ENCODE peak calls at places on chromosomes 5 and 9, in eight cellular contexts. One of them, this sample, is unnamed.
A peak's percentile ranks its signal among the peaks of the same experiment; 100 is the strongest.

GRCh38 chr5:19519448-19519847 is 468.6 kb downstream of the CDH18 start:
- DNase-seq in iris pigment epithelial cell: no peak
- DNase-seq in T follicular helper cell: no peak
- DNase-seq in EL: peak; percentile 16
- DNase-seq in NCI-H446: no peak
- DNase-seq in GOT3: no peak
- DNase-seq in renal cortical epithelial cell: peak; percentile 25
- DNase-seq in substantia nigra: no peak
- DNase-seq in this sample: no peak

GRCh38 chr9:33172735-33173238 is 5.7 kb upstream of the B4GALT1 start:
- DNase-seq in GOT3: no peak
- DNase-seq in T follicular helper cell: no peak
- DNase-seq in EL: no peak
- DNase-seq in NCI-H446: no peak
- DNase-seq in renal cortical epithelial cell: peak; percentile 86
- DNase-seq in substantia nigra: no peak
- DNase-seq in iris pigment epithelial cell: no peak
- DNase-seq in this sample: no peak

GRCh38 chr5:140607031-140607430 is 25.9 kb downstream of the CD14 start:
- DNase-seq in NCI-H446: no peak
- DNase-seq in substantia nigra: no peak
- DNase-seq in T follicular helper cell: no peak
- DNase-seq in renal cortical epithelial cell: peak; percentile 31
- DNase-seq in iris pigment epithelial cell: no peak
- DNase-seq in GOT3: no peak
- DNase-seq in EL: no peak
- DNase-seq in this sample: no peak

GRCh38 chr9:6086006-6086655 is 70.7 kb upstream of the RANBP6 start:
- DNase-seq in T follicular helper cell: no peak
- DNase-seq in substantia nigra: no peak
- DNase-seq in EL: no peak
- DNase-seq in GOT3: no peak
- DNase-seq in NCI-H446: peak; percentile 9
- DNase-seq in renal cortical epithelial cell: peak; percentile 80
- DNase-seq in iris pigment epithelial cell: no peak
- DNase-seq in this sample: peak; percentile 14

GRCh38 chr5:38749861-38750260 is 96.0 kb upstream of the OSMR start:
- DNase-seq in substantia nigra: no peak
- DNase-seq in renal cortical epithelial cell: no peak
- DNase-seq in EL: no peak
- DNase-seq in NCI-H446: no peak
- DNase-seq in GOT3: no peak
- DNase-seq in iris pigment epithelial cell: no peak
- DNase-seq in T follicular helper cell: no peak
- DNase-seq in this sample: no peak

GRCh38 chr9:27715651-27716050 is 142.4 kb upstream of the C9orf72 start:
- DNase-seq in GOT3: no peak
- DNase-seq in renal cortical epithelial cell: no peak
- DNase-seq in T follicular helper cell: no peak
- DNase-seq in EL: no peak
- DNase-seq in NCI-H446: no peak
- DNase-seq in substantia nigra: no peak
- DNase-seq in iris pigment epithelial cell: no peak
- DNase-seq in this sample: no peak

GRCh38 chr9:96061293-96061987 is 185.9 kb downstream of the ERCC6L2 start:
- DNase-seq in T follicular helper cell: peak; percentile 30
- DNase-seq in renal cortical epithelial cell: peak; percentile 17
- DNase-seq in NCI-H446: no peak
- DNase-seq in substantia nigra: no peak
- DNase-seq in EL: peak; percentile 57
- DNase-seq in iris pigment epithelial cell: peak; percentile 49
- DNase-seq in GOT3: no peak
- DNase-seq in this sample: peak; percentile 41

GRCh38 chr9:110152704-110153374 is 55.1 kb downstream of the C9orf152 start:
- DNase-seq in EL: peak; percentile 72
- DNase-seq in NCI-H446: peak; percentile 5
- DNase-seq in T follicular helper cell: no peak
- DNase-seq in renal cortical epithelial cell: peak; percentile 62
- DNase-seq in substantia nigra: no peak
- DNase-seq in iris pigment epithelial cell: peak; percentile 57
- DNase-seq in GOT3: no peak
- DNase-seq in this sample: peak; percentile 62

GRCh38 chr5:41193462-41194166 is 19.7 kb downstream of the C6 start:
- DNase-seq in EL: peak; percentile 11
- DNase-seq in NCI-H446: peak; percentile 99
- DNase-seq in T follicular helper cell: no peak
- DNase-seq in renal cortical epithelial cell: peak; percentile 71
- DNase-seq in substantia nigra: no peak
- DNase-seq in GOT3: no peak
- DNase-seq in iris pigment epithelial cell: peak; percentile 65
- DNase-seq in this sample: peak; percentile 96

GRCh38 chr5:141507387-141508091 is 18.7 kb downstream of the PCDHGC5 start:
- DNase-seq in NCI-H446: no peak
- DNase-seq in T follicular helper cell: no peak
- DNase-seq in substantia nigra: no peak
- DNase-seq in iris pigment epithelial cell: peak; percentile 90
- DNase-seq in renal cortical epithelial cell: no peak
- DNase-seq in GOT3: no peak
- DNase-seq in EL: peak; percentile 81
- DNase-seq in this sample: peak; percentile 89

GRCh38 chr9:136273244-136273865 is 27.7 kb upstream of the QSOX2 start:
- DNase-seq in T follicular helper cell: no peak
- DNase-seq in substantia nigra: no peak
- DNase-seq in EL: peak; percentile 26
- DNase-seq in GOT3: no peak
- DNase-seq in iris pigment epithelial cell: no peak
- DNase-seq in NCI-H446: no peak
- DNase-seq in renal cortical epithelial cell: no peak
- DNase-seq in this sample: no peak

GRCh38 chr9:94586814-94587213 is 6.8 kb downstream of the FBP2 start:
- DNase-seq in substantia nigra: no peak
- DNase-seq in renal cortical epithelial cell: peak; percentile 40
- DNase-seq in GOT3: no peak
- DNase-seq in EL: peak; percentile 12
- DNase-seq in NCI-H446: no peak
- DNase-seq in T follicular helper cell: no peak
- DNase-seq in iris pigment epithelial cell: peak; percentile 64
- DNase-seq in this sample: peak; percentile 15

GRCh38 chr5:166505546-166505945 is 1785.9 kb upstream of the WWC1 start:
- DNase-seq in T follicular helper cell: no peak
- DNase-seq in EL: no peak
- DNase-seq in GOT3: no peak
- DNase-seq in substantia nigra: no peak
- DNase-seq in NCI-H446: no peak
- DNase-seq in renal cortical epithelial cell: peak; percentile 18
- DNase-seq in iris pigment epithelial cell: no peak
- DNase-seq in this sample: peak; percentile 12

GRCh38 chr5:23139338-23140171 is 286.4 kb upstream of the CDH12 start:
- DNase-seq in substantia nigra: no peak
- DNase-seq in T follicular helper cell: no peak
- DNase-seq in EL: no peak
- DNase-seq in renal cortical epithelial cell: peak; percentile 4
- DNase-seq in iris pigment epithelial cell: peak; percentile 35
- DNase-seq in NCI-H446: peak; percentile 30
- DNase-seq in GOT3: no peak
- DNase-seq in this sample: peak; percentile 5

GRCh38 chr5:80181618-80182211 is 74.1 kb downstream of the SERINC5 start:
- DNase-seq in renal cortical epithelial cell: peak; percentile 98
- DNase-seq in iris pigment epithelial cell: peak; percentile 24
- DNase-seq in substantia nigra: no peak
- DNase-seq in NCI-H446: no peak
- DNase-seq in GOT3: no peak
- DNase-seq in EL: no peak
- DNase-seq in T follicular helper cell: peak; percentile 51
- DNase-seq in this sample: no peak

GRCh38 chr5:170070556-170071412 is 34.9 kb upstream of the FOXI1 start:
- DNase-seq in NCI-H446: no peak
- DNase-seq in substantia nigra: peak; percentile 6
- DNase-seq in T follicular helper cell: no peak
- DNase-seq in GOT3: no peak
- DNase-seq in iris pigment epithelial cell: peak; percentile 47
- DNase-seq in EL: peak; percentile 41
- DNase-seq in renal cortical epithelial cell: peak; percentile 30
- DNase-seq in this sample: peak; percentile 42

GRCh38 chr5:136033848-136034247 is 5.1 kb downstream of the TGFBI start:
- DNase-seq in NCI-H446: no peak
- DNase-seq in EL: no peak
- DNase-seq in GOT3: no peak
- DNase-seq in iris pigment epithelial cell: no peak
- DNase-seq in renal cortical epithelial cell: no peak
- DNase-seq in T follicular helper cell: no peak
- DNase-seq in substantia nigra: no peak
- DNase-seq in this sample: no peak

GRCh38 chr5:59807806-59808205 is 85.7 kb downstream of the PDE4D start:
- DNase-seq in EL: no peak
- DNase-seq in NCI-H446: no peak
- DNase-seq in renal cortical epithelial cell: no peak
- DNase-seq in iris pigment epithelial cell: no peak
- DNase-seq in substantia nigra: no peak
- DNase-seq in GOT3: no peak
- DNase-seq in T follicular helper cell: no peak
- DNase-seq in this sample: no peak

GRCh38 chr9:97704851-97705250 is 7.7 kb upstream of the XPA start:
- DNase-seq in T follicular helper cell: no peak
- DNase-seq in GOT3: no peak
- DNase-seq in iris pigment epithelial cell: peak; percentile 21
- DNase-seq in NCI-H446: no peak
- DNase-seq in EL: no peak
- DNase-seq in substantia nigra: no peak
- DNase-seq in renal cortical epithelial cell: no peak
- DNase-seq in this sample: no peak

GRCh38 chr9:121226186-121226585 is 24.5 kb upstream of the RAB14 start:
- DNase-seq in renal cortical epithelial cell: no peak
- DNase-seq in T follicular helper cell: no peak
- DNase-seq in substantia nigra: no peak
- DNase-seq in GOT3: no peak
- DNase-seq in iris pigment epithelial cell: peak; percentile 34
- DNase-seq in EL: peak; percentile 56
- DNase-seq in NCI-H446: no peak
- DNase-seq in this sample: no peak

GRCh38 chr9:127424669-127424986 is 446 bp downstream of the ZNF79 start:
- DNase-seq in EL: peak; percentile 17
- DNase-seq in iris pigment epithelial cell: peak; percentile 24
- DNase-seq in NCI-H446: no peak
- DNase-seq in GOT3: no peak
- DNase-seq in renal cortical epithelial cell: no peak
- DNase-seq in T follicular helper cell: peak; percentile 14
- DNase-seq in substantia nigra: no peak
- DNase-seq in this sample: no peak

GRCh38 chr5:68134669-68135313 is 80.8 kb upstream of the PIK3R1 start:
- DNase-seq in EL: no peak
- DNase-seq in GOT3: no peak
- DNase-seq in iris pigment epithelial cell: no peak
- DNase-seq in renal cortical epithelial cell: no peak
- DNase-seq in NCI-H446: no peak
- DNase-seq in substantia nigra: no peak
- DNase-seq in T follicular helper cell: no peak
- DNase-seq in this sample: no peak

GRCh38 chr5:151080620-151081425 is at the start of gene TNIP1:
- DNase-seq in EL: peak; percentile 93
- DNase-seq in T follicular helper cell: peak; percentile 87
- DNase-seq in iris pigment epithelial cell: peak; percentile 91
- DNase-seq in GOT3: peak; percentile 78
- DNase-seq in renal cortical epithelial cell: peak; percentile 59
- DNase-seq in substantia nigra: peak; percentile 76
- DNase-seq in NCI-H446: peak; percentile 39
- DNase-seq in this sample: peak; percentile 91

GRCh38 chr9:133275105-133276000 is at the start of gene ABO:
- DNase-seq in substantia nigra: no peak
- DNase-seq in GOT3: no peak
- DNase-seq in T follicular helper cell: no peak
- DNase-seq in EL: no peak
- DNase-seq in NCI-H446: no peak
- DNase-seq in iris pigment epithelial cell: no peak
- DNase-seq in renal cortical epithelial cell: no peak
- DNase-seq in this sample: no peak

GRCh38 chr9:694499-695154 is 146.9 kb upstream of the DMRT1 start:
- DNase-seq in NCI-H446: no peak
- DNase-seq in iris pigment epithelial cell: peak; percentile 93
- DNase-seq in GOT3: no peak
- DNase-seq in EL: peak; percentile 93
- DNase-seq in renal cortical epithelial cell: peak; percentile 91
- DNase-seq in T follicular helper cell: no peak
- DNase-seq in substantia nigra: peak; percentile 15
- DNase-seq in this sample: peak; percentile 84

GRCh38 chr9:72533322-72533721 is 11.9 kb downstream of the TMC1 start:
- DNase-seq in renal cortical epithelial cell: peak; percentile 87
- DNase-seq in T follicular helper cell: no peak
- DNase-seq in GOT3: no peak
- DNase-seq in iris pigment epithelial cell: no peak
- DNase-seq in substantia nigra: no peak
- DNase-seq in NCI-H446: no peak
- DNase-seq in EL: no peak
- DNase-seq in this sample: peak; percentile 59

GRCh38 chr5:125503958-125504357 is 757.5 kb upstream of the ZNF608 start:
- DNase-seq in T follicular helper cell: no peak
- DNase-seq in substantia nigra: no peak
- DNase-seq in EL: no peak
- DNase-seq in NCI-H446: no peak
- DNase-seq in GOT3: no peak
- DNase-seq in renal cortical epithelial cell: no peak
- DNase-seq in iris pigment epithelial cell: no peak
- DNase-seq in this sample: no peak

GRCh38 chr9:71929223-71929622 is 17.8 kb downstream of the C9orf85 start:
- DNase-seq in EL: peak; percentile 82
- DNase-seq in NCI-H446: no peak
- DNase-seq in renal cortical epithelial cell: peak; percentile 29
- DNase-seq in GOT3: no peak
- DNase-seq in substantia nigra: no peak
- DNase-seq in T follicular helper cell: no peak
- DNase-seq in iris pigment epithelial cell: peak; percentile 50
- DNase-seq in this sample: no peak

GRCh38 chr9:108469654-108470053 is 386.1 kb downstream of the ACTL7B start:
- DNase-seq in GOT3: no peak
- DNase-seq in renal cortical epithelial cell: peak; percentile 54
- DNase-seq in substantia nigra: no peak
- DNase-seq in NCI-H446: no peak
- DNase-seq in EL: peak; percentile 74
- DNase-seq in T follicular helper cell: no peak
- DNase-seq in iris pigment epithelial cell: peak; percentile 75
- DNase-seq in this sample: peak; percentile 90

GRCh38 chr9:12922209-12922914 is 147.5 kb downstream of the LURAP1L start:
- DNase-seq in substantia nigra: no peak
- DNase-seq in GOT3: no peak
- DNase-seq in T follicular helper cell: no peak
- DNase-seq in EL: no peak
- DNase-seq in renal cortical epithelial cell: no peak
- DNase-seq in NCI-H446: no peak
- DNase-seq in iris pigment epithelial cell: peak; percentile 36
- DNase-seq in this sample: no peak

GRCh38 chr9:16869961-16870605 is 387 bp downstream of the BNC2 start:
- DNase-seq in EL: peak; percentile 52
- DNase-seq in GOT3: no peak
- DNase-seq in NCI-H446: no peak
- DNase-seq in substantia nigra: no peak
- DNase-seq in iris pigment epithelial cell: no peak
- DNase-seq in T follicular helper cell: no peak
- DNase-seq in renal cortical epithelial cell: no peak
- DNase-seq in this sample: peak; percentile 7

GRCh38 chr9:128275198-128276007 is at the start of gene GOLGA2:
- DNase-seq in substantia nigra: no peak
- DNase-seq in NCI-H446: no peak
- DNase-seq in iris pigment epithelial cell: peak; percentile 57
- DNase-seq in GOT3: no peak
- DNase-seq in renal cortical epithelial cell: peak; percentile 50
- DNase-seq in T follicular helper cell: no peak
- DNase-seq in EL: peak; percentile 68
- DNase-seq in this sample: peak; percentile 42

GRCh38 chr5:96329294-96329693 is 103.8 kb downstream of the PCSK1 start:
- DNase-seq in substantia nigra: no peak
- DNase-seq in T follicular helper cell: no peak
- DNase-seq in iris pigment epithelial cell: no peak
- DNase-seq in NCI-H446: no peak
- DNase-seq in EL: no peak
- DNase-seq in GOT3: no peak
- DNase-seq in renal cortical epithelial cell: no peak
- DNase-seq in this sample: no peak

GRCh38 chr9:12712532-12712931 is 19.3 kb downstream of the TYRP1 start:
- DNase-seq in T follicular helper cell: no peak
- DNase-seq in GOT3: no peak
- DNase-seq in EL: no peak
- DNase-seq in NCI-H446: no peak
- DNase-seq in iris pigment epithelial cell: peak; percentile 40
- DNase-seq in substantia nigra: no peak
- DNase-seq in renal cortical epithelial cell: no peak
- DNase-seq in this sample: no peak

This sample was measured in astrocyte of the spinal cord.